ENCODE peak calls at places on chromosomes 6 and 20, in seven cellular contexts. D, G, N, L, E, W and U are unnamed samples.

GRCh38 chr20:44961024-44961866 is 1.0 kb upstream of the TOMM34 start:
- DNase-seq in W (no peak), L (no peak), D (no peak), N (no peak), G (no peak), E (no peak), U (no peak)

GRCh38 chr20:31840906-31841816 is 4.2 kb downstream of the FOXS1 start:
- DNase-seq in N (no peak), W (no peak), D (peak), G (no peak), E (no peak), L (no peak), U (no peak)

GRCh38 chr20:49452011-49452482 is 30.4 kb downstream of the KCNB1 start:
- DNase-seq in W (no peak), D (peak), N (no peak), E (no peak), G (no peak), L (no peak), U (peak)

GRCh38 chr20:49888341-49889244 is 26.7 kb downstream of the SPATA2 start:
- DNase-seq in L (no peak), W (peak), D (peak), N (no peak), G (no peak), E (peak), U (peak)

GRCh38 chr6:130769812-130770211 is 57.4 kb upstream of the SMLR1 start:
- DNase-seq in G (no peak), D (peak), E (no peak), N (no peak), L (no peak), W (no peak), U (no peak)

GRCh38 chr6:11332463-11332862 is 100.0 kb upstream of the NEDD9 start:
- DNase-seq in G (no peak), W (no peak), L (no peak), E (no peak), D (no peak), N (no peak), U (no peak)

GRCh38 chr20:38270869-38271608 is 10.5 kb upstream of the KIAA1755 start:
- DNase-seq in W (peak), E (peak), G (no peak), D (peak), N (peak), L (no peak), U (peak)

GRCh38 chr6:144285798-144286502 is 815 bp downstream of the UTRN start:
- DNase-seq in D (peak), L (peak), G (peak), N (no peak), E (peak), W (peak), U (peak)

GRCh38 chr6:23013776-23014175 is 444.4 kb downstream of the HDGFL1 start:
- DNase-seq in N (peak), G (no peak), W (no peak), D (no peak), L (no peak), E (no peak), U (no peak)

GRCh38 chr6:74677463-74677862 is 528.4 kb downstream of the COL12A1 start:
- DNase-seq in D (no peak), E (no peak), L (no peak), G (no peak), W (no peak), N (no peak), U (no peak)

GRCh38 chr6:80091506-80091905 is 15.0 kb upstream of the BCKDHB start:
- DNase-seq in E (no peak), G (no peak), L (no peak), D (no peak), N (no peak), W (no peak), U (no peak)

GRCh38 chr6:137813308-137813707 is 53.8 kb upstream of the TNFAIP3 start:
- DNase-seq in D (no peak), L (no peak), N (no peak), W (no peak), E (no peak), G (no peak), U (no peak)

GRCh38 chr6:126107475-126108121 is 121.3 kb downstream of the TRMT11 start:
- DNase-seq in N (no peak), W (no peak), E (no peak), G (no peak), D (peak), L (no peak), U (no peak)

GRCh38 chr20:51623255-51623654 is 80.7 kb upstream of the NFATC2 start:
- DNase-seq in N (no peak), W (no peak), E (no peak), D (no peak), G (no peak), L (no peak), U (no peak)

GRCh38 chr20:51622004-51622874 is 79.7 kb upstream of the NFATC2 start:
- DNase-seq in D (no peak), N (no peak), W (no peak), E (peak), L (no peak), G (no peak), U (no peak)

GRCh38 chr20:51625105-51625504 is 82.6 kb upstream of the NFATC2 start:
- DNase-seq in E (no peak), D (no peak), N (no peak), L (no peak), G (no peak), W (no peak), U (no peak)

GRCh38 chr20:51628533-51629398 is 86.2 kb upstream of the NFATC2 start:
- DNase-seq in D (peak), G (no peak), W (no peak), L (no peak), N (no peak), E (peak), U (no peak)

GRCh38 chr20:51624157-51624731 is 81.7 kb upstream of the NFATC2 start:
- DNase-seq in W (no peak), E (peak), N (no peak), G (peak), L (peak), D (peak), U (no peak)
- TF ChIP-seq CTCF in W (peak), E (peak), N (peak), G (peak), L (peak), D (peak), U (peak)

GRCh38 chr6:32427218-32427617 is 12.5 kb upstream of the HLA-DRA start:
- DNase-seq in N (no peak), E (no peak), W (no peak), G (no peak), L (no peak), D (no peak), U (no peak)

GRCh38 chr6:32430179-32430578 is 9.5 kb upstream of the HLA-DRA start:
- DNase-seq in G (no peak), W (no peak), L (no peak), N (no peak), D (no peak), E (no peak), U (no peak)

GRCh38 chr6:32427934-32428474 is 11.7 kb upstream of the HLA-DRA start:
- DNase-seq in G (no peak), W (no peak), L (no peak), N (no peak), D (no peak), E (no peak), U (no peak)

GRCh38 chr6:32431142-32431541 is 8.5 kb upstream of the HLA-DRA start:
- DNase-seq in D (no peak), N (no peak), G (no peak), E (no peak), L (no peak), W (no peak), U (no peak)

DNA sequence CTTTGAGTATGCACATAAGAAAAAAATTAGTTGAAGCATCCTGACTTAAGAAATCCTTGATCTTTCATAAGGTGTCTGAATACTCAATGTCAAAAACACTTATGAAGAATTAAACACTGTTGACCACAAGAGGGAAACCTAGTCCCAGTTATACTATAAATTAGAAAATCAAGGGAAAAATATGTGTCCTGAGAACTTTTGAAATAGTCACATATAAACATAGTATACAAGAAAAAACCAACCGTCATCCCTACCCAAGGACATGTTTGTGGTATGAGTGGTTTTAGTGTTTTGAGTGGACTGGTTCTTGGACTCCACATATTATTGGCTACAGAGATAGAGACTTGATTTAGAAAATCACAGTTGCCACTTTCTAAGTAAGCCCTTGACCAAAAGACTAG is 7.6 kb upstream of the HLA-DRA start:
- DNase-seq in E (peak), L (no peak), W (no peak), N (no peak), G (no peak), D (peak), U (no peak)
- TF ChIP-seq CTCF in E (peak), L (peak), W (no peak), N (peak), G (no peak), D (peak), U (peak)

DNA sequence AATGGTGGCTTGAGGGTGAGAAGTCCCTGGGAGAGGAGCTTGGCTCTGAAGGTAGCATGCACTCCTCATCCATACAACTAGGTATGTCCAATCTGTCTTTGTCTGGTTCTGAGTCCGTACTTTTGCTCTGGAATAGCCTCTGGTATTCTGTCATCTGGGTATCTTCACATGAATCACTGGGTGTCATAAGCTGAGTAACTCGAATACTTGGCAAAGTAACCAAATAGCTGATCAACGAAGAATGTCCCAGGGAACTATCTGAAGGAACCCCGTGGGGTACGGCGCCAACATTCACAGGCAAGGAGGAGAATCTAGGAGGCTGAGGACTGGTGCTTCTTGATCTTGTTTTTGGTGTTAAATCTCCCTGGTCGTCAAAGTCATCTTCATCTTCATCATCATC is 184.8 kb downstream of the HIVEP2 start:
- DNase-seq in W (no peak), L (no peak), E (peak), G (no peak), D (peak), N (no peak), U (no peak)
- TF ChIP-seq CTCF in W (no peak), L (no peak), E (no peak), G (no peak), D (no peak), N (no peak), U (no peak)

GRCh38 chr6:170376386-170377084 is 70.0 kb downstream of the FAM120B start:
- DNase-seq in L (no peak), W (no peak), N (no peak), G (no peak), E (no peak), D (no peak), U (no peak)
- TF ChIP-seq CTCF in L (no peak), W (no peak), N (no peak), G (no peak), E (no peak), D (no peak), U (no peak)

DNA sequence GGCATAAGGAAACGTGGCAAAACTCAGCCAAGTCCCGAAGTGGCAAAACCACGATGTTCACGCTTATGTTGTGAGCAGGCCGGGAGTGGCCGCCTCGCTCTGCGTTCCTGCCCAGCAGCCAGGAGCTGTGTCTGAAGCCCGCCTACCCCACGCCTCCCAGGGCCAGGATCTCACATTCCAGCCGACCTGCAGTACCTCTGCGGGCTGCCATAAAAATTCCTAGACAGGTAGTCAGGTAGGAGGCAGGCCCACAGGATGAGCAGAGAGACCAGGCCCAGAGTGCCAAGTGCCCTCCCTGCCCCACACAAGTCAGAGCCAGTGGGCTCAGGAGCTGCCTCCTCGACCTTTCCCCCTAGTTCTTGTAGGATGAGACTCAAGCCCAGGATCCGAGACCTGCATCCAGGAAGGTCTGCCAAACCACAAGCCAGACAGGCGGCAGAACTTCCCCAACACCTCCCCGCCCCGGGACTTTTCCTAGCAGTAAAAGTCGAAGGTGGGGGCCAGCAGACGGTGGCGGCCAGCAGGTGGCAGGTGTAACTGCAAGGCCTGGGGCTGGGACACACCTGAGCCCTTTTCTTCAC is 16.7 kb downstream of the PMEPA1 start:
- DNase-seq in L (peak), N (no peak), D (no peak), G (no peak), E (no peak), W (no peak), U (no peak)
- TF ChIP-seq CTCF in L (peak), N (no peak), D (no peak), G (no peak), E (peak), W (no peak), U (peak)

DNA sequence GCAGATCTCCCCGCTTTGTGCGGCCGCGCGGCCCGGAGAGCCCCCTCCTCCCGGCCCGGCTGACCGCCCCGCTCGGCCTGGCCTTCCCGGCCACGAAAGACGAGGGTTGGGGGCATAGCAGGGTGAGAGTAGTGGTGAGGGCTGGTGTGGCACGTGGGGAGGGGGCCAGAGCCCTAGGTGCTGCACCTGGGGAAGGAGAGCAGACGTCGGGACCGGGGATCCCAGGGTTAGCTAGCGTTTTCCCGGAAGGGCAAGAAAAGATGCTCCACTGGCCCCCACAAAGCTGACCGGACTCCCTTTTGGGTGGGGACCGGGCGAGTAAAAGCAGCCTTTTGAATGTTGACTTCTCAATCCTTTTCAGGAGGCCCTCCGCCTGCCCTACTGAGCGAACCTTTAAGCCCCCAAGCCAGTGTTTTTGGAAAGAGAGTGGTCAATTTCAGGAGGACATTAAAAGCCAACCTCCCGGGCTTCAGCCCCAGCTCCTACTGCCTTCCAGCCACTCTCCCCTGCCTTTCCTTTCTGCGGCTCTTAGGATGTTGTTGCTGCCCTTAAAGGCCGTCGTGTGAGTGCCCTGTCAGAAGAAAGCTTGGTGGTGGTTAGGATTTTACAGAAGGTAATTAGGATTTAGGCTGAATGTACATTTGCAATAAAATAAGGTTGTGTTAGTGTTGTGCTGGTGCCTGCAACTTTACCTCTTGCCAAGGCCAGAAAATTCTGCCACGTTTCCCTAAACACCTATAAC is 652 bp upstream of the BACH2 start:
- DNase-seq in G (no peak), D (no peak), E (no peak), N (no peak), W (no peak), L (peak), U (no peak)
- TF ChIP-seq CTCF in G (no peak), D (no peak), E (no peak), N (no peak), W (no peak), L (peak), U (no peak)